ENCODE peak calls at places on chromosomes 13 and 19, in five cellular contexts. D is lower leg skin, K is kidney, F is cardiac fibroblast, L is omental fat pad. Y is an unnamed sample.

GRCh38 chr13:20891768-20892167 is 10.8 kb downstream of the XPO4 start:
- DNase-seq in L (no peak), K (no peak), D (no peak), F (no peak), Y (no peak)

GRCh38 chr13:83919775-83920174 is 37.5 kb upstream of the SLITRK1 start:
- DNase-seq in K (no peak), D (no peak), L (no peak), F (no peak), Y (no peak)

GRCh38 chr19:56504581-56504980 is 3.1 kb upstream of the ZNF471 start:
- DNase-seq in L (no peak), F (peak), K (no peak), D (no peak), Y (no peak)

GRCh38 chr19:6753178-6754031 is 13.8 kb downstream of the SH2D3A start:
- DNase-seq in F (peak), D (peak), K (peak), L (peak), Y (peak)

GRCh38 chr13:95452376-95452775 is 100.1 kb upstream of the CLDN10 start:
- DNase-seq in D (no peak), K (no peak), L (no peak), F (no peak), Y (no peak)

GRCh38 chr13:51006067-51006800 is 96.6 kb downstream of the RNASEH2B start:
- DNase-seq in D (no peak), L (no peak), F (peak), K (no peak), Y (no peak)

GRCh38 chr19:33199441-33200265 is 5.5 kb downstream of the LRP3 start:
- DNase-seq in L (no peak), F (peak), D (no peak), K (no peak), Y (no peak)

GRCh38 chr13:30925429-30925828 is 7.0 kb upstream of the TEX26 start:
- DNase-seq in F (no peak), K (no peak), L (no peak), D (no peak), Y (no peak)

GRCh38 chr19:7397687-7398086 is 49.0 kb downstream of the ARHGEF18 start:
- DNase-seq in F (peak), D (no peak), K (no peak), L (no peak), Y (no peak)

GRCh38 chr19:33845498-33845897 is 48.8 kb downstream of the KCTD15 start:
- DNase-seq in F (no peak), L (no peak), K (no peak), D (no peak), Y (no peak)

GRCh38 chr19:49981603-49982593 is 20.9 kb upstream of the SIGLEC11 start:
- DNase-seq in L (no peak), D (no peak), K (no peak), F (no peak), Y (no peak)

GRCh38 chr19:43525836-43526771 is 897 bp downstream of the ETHE1 start:
- DNase-seq in F (no peak), L (no peak), D (no peak), K (peak), Y (no peak)

GRCh38 chr19:7497292-7497691 is 8.5 kb upstream of the PEX11G start:
- DNase-seq in F (no peak), D (no peak), K (no peak), L (no peak), Y (no peak)

GRCh38 chr19:38656171-38656981 is 8.9 kb downstream of the ACTN4 start:
- DNase-seq in K (no peak), F (peak), L (no peak), D (no peak), Y (no peak)

GRCh38 chr13:52743988-52744387 is 4.4 kb upstream of the CNMD start:
- DNase-seq in F (no peak), K (no peak), D (no peak), L (no peak), Y (no peak)

GRCh38 chr13:26184791-26185250 is 37.3 kb downstream of the RNF6 start:
- DNase-seq in F (peak), K (no peak), L (no peak), D (peak), Y (peak)

GRCh38 chr13:47539317-47539716 is 461.8 kb downstream of the SUCLA2 start:
- DNase-seq in K (no peak), F (no peak), L (no peak), D (no peak), Y (no peak)

GRCh38 chr19:4715529-4716221 is 8.0 kb downstream of the DPP9 start:
- DNase-seq in D (no peak), K (no peak), F (no peak), L (no peak), Y (no peak)

GRCh38 chr19:42091300-42092266 is 15.6 kb downstream of the ZNF574 start:
- DNase-seq in D (no peak), L (no peak), F (peak), K (no peak), Y (no peak)

GRCh38 chr19:10018219-10018618 is 4.9 kb downstream of the RDH8 start:
- DNase-seq in D (no peak), L (no peak), K (no peak), F (peak), Y (no peak)

GRCh38 chr19:15666186-15666585 is 6.7 kb upstream of the CYP4F12 start:
- DNase-seq in F (no peak), D (no peak), L (no peak), K (no peak), Y (no peak)

GRCh38 chr19:56170261-56170660 is 5.5 kb upstream of the GALP start:
- DNase-seq in K (no peak), D (no peak), F (peak), L (peak), Y (no peak)

GRCh38 chr19:13835791-13836723 is 40.8 kb downstream of the ZSWIM4 start:
- DNase-seq in F (peak), K (peak), D (no peak), L (no peak), Y (no peak)

GRCh38 chr19:7226749-7227148 is 67.5 kb downstream of the INSR start:
- DNase-seq in K (no peak), L (no peak), F (no peak), D (no peak), Y (no peak)

GRCh38 chr19:49361438-49362047 is 673 bp downstream of the TEAD2 start:
- DNase-seq in K (peak), F (peak), D (peak), L (peak), Y (peak)

GRCh38 chr19:19006213-19006612 is 27.1 kb downstream of the SUGP2 start:
- DNase-seq in F (no peak), K (no peak), L (no peak), D (no peak), Y (no peak)

GRCh38 chr19:42961119-42961518 is 24.1 kb upstream of the PSG7 start:
- DNase-seq in K (no peak), L (no peak), F (no peak), D (no peak), Y (no peak)

GRCh38 chr13:110726726-110727125 is 13.2 kb downstream of the ING1 start:
- DNase-seq in L (no peak), F (no peak), K (no peak), D (no peak), Y (peak)

GRCh38 chr13:46124531-46124966 is 19.7 kb upstream of the CPB2 start:
- DNase-seq in L (no peak), F (no peak), K (no peak), D (no peak), Y (no peak)

GRCh38 chr13:23375007-23375971 is 58.2 kb downstream of the SACS start:
- DNase-seq in F (peak), D (peak), K (peak), L (peak), Y (peak)

GRCh38 chr13:78193853-78194252 is 275.2 kb upstream of the EDNRB start:
- DNase-seq in L (no peak), F (no peak), D (no peak), K (no peak), Y (no peak)

GRCh38 chr13:23421596-23421995 is 11.9 kb downstream of the SACS start:
- DNase-seq in F (no peak), L (no peak), D (no peak), K (no peak), Y (no peak)

GRCh38 chr13:50826035-50826434 is 17.5 kb downstream of the DLEU7 start:
- DNase-seq in F (no peak), L (no peak), K (no peak), D (no peak), Y (no peak)

GRCh38 chr13:79631260-79631659 is 150.3 kb downstream of the NDFIP2 start:
- DNase-seq in F (peak), D (peak), K (no peak), L (no peak), Y (no peak)
- TF ChIP-seq CTCF in F (peak), D (no peak), K (no peak), L (no peak), Y (no peak)

GRCh38 chr13:102587916-102588315 is 8.9 kb upstream of the TPP2 start:
- DNase-seq in L (no peak), F (no peak), D (no peak), K (no peak), Y (no peak)

GRCh38 chr13:102591988-102592781 is 4.6 kb upstream of the TPP2 start:
- DNase-seq in D (peak), F (peak), K (peak), L (peak), Y (peak)

GRCh38 chr13:102584423-102584822 is 12.4 kb upstream of the TPP2 start:
- DNase-seq in L (no peak), D (no peak), K (no peak), F (no peak), Y (no peak)

GRCh38 chr13:102586615-102587014 is 10.2 kb upstream of the TPP2 start:
- DNase-seq in K (no peak), D (no peak), L (no peak), F (no peak), Y (no peak)

GRCh38 chr13:102589291-102589822 is 7.4 kb upstream of the TPP2 start:
- DNase-seq in D (no peak), F (no peak), K (no peak), L (no peak), Y (no peak)
- TF ChIP-seq CTCF in D (no peak), F (no peak), K (no peak), L (no peak), Y (no peak)

DNA sequence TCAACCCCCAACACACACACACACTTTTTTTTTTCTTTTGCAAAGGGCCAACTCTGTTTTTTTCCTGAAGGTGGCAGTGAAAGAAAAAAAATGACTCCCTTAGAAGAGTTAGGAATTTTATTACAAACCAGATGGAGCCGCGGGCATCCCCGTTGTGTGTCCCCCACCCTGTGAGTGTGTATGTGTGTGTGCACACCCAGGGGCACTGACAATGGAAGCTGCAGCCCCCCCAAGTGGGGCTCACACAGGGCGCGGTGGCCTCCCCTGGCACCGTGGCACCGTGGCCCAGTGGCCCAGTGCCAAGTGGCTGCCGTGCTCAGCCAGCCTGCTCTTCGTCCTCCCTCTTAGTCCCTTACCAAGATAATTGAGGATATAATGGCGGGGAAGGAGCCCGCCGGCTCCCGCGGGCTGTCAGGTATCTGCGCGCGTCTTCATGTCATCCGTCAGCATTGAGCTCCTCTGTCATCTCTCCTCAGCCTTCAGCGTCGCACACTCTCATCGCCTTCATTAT is 314.1 kb downstream of the ZNF536 start:
- DNase-seq in K (peak), D (no peak), F (peak), L (no peak), Y (no peak)
- TF ChIP-seq CTCF in K (no peak), D (no peak), F (peak), L (no peak), Y (no peak)

GRCh38 chr19:53944933-53945332 is 17.8 kb upstream of the CACNG8 start:
- DNase-seq in L (no peak), K (no peak), F (no peak), D (no peak), Y (no peak)

GRCh38 chr19:53944416-53944815 is 18.3 kb upstream of the CACNG8 start:
- DNase-seq in D (no peak), K (no peak), L (no peak), F (no peak), Y (no peak)

GRCh38 chr19:53945998-53946397 is 16.7 kb upstream of the CACNG8 start:
- DNase-seq in K (no peak), L (no peak), D (no peak), F (no peak), Y (no peak)

GRCh38 chr19:53945441-53945840 is 17.3 kb upstream of the CACNG8 start:
- DNase-seq in L (no peak), K (no peak), D (no peak), F (peak), Y (no peak)

GRCh38 chr19:53947624-53948023 is 15.1 kb upstream of the CACNG8 start:
- DNase-seq in F (peak), D (no peak), L (no peak), K (no peak), Y (no peak)
- TF ChIP-seq CTCF in F (peak), D (no peak), L (no peak), K (no peak), Y (no peak)

GRCh38 chr19:53511933-53512374 is 26.0 kb upstream of the ZNF331 start:
- DNase-seq in K (peak), F (peak), D (no peak), L (peak), Y (peak)
- TF ChIP-seq CTCF in K (peak), F (peak), D (no peak), L (no peak), Y (peak)

GRCh38 chr13:68304287-68304893 is 1074.3 kb upstream of the PCDH9 start:
- DNase-seq in F (peak), K (no peak), D (no peak), L (no peak), Y (no peak)
- TF ChIP-seq CTCF in F (peak), K (peak), D (no peak), L (no peak), Y (no peak)

GRCh38 chr19:1601613-1602064 is 3.6 kb downstream of the UQCR11 start:
- DNase-seq in F (no peak), L (no peak), D (no peak), K (no peak), Y (no peak)
- TF ChIP-seq CTCF in F (peak), L (no peak), D (no peak), K (no peak), Y (no peak)

GRCh38 chr19:1780272-1780957 is 27.1 kb downstream of the ONECUT3 start:
- DNase-seq in F (peak), L (no peak), D (no peak), K (peak), Y (no peak)
- TF ChIP-seq CTCF in F (no peak), L (no peak), D (no peak), K (no peak), Y (no peak)

DNA sequence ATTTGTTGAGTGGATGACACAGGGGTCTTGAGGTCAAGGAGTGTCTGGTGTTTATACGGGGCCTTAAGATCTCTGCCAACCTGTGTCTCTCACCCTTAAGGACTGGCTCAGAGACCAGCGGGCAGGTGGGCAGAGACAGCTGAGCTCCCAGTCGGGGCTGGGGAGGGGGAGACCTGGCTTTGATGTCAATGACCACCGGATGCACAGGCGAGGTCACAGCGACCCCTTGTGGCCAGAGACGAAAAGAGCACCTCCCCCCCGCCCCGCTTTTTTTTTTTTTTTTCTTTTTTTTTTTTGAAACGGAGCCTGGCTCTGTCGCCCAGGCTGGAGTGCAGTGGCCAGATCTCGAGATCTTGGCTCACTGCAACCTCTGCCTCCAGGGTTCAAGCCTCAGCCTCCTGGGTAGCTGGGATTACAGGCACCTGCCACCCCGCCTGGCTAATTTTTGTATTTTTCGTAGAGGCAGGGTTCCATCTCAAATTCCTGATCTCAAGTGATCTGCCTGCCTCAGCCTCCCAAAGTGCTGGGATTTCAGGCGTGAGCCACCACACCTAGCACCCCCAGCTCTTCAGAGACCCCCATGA is 12.1 kb upstream of the KLK14 start:
- DNase-seq in L (no peak), K (peak), F (peak), D (no peak), Y (no peak)
- TF ChIP-seq CTCF in L (no peak), K (no peak), F (peak), D (no peak), Y (peak)